ENCODE peak calls at places on chromosome 13, in five cellular contexts. U is HCT116, Y is K562, M is SK-N-SH, Z is HepG2. P is an unnamed sample.

GRCh38 chr13:29520671-29521070 is 74.8 kb downstream of the SLC7A1 start:
- DNase-seq in Y (no peak), U (no peak), Z (no peak), M (no peak), P (no peak)

GRCh38 chr13:107956889-107957288 is 258.4 kb downstream of the LIG4 start:
- DNase-seq in M (no peak), U (no peak), Y (peak; percentile 66), Z (no peak), P (no peak)

GRCh38 chr13:101384929-101385328 is 31.4 kb downstream of the NALCN start:
- DNase-seq in Y (no peak), Z (no peak), M (no peak), U (no peak), P (no peak)

GRCh38 chr13:46165485-46166220 is 16.3 kb downstream of the LCP1 start:
- DNase-seq in M (no peak), U (no peak), Y (no peak), Z (no peak), P (no peak)

GRCh38 chr13:59746291-59746962 is 417.3 kb downstream of the DIAPH3 start:
- DNase-seq in Z (no peak), U (no peak), Y (no peak), M (no peak), P (no peak)

GRCh38 chr13:84524586-84524985 is 642.3 kb upstream of the SLITRK1 start:
- DNase-seq in U (no peak), Z (no peak), Y (no peak), M (no peak), P (no peak)

GRCh38 chr13:33441015-33441414 is 155.5 kb upstream of the STARD13 start:
- DNase-seq in Y (no peak), U (peak; percentile 15), M (peak; percentile 10), Z (peak; percentile 35), P (peak; percentile 16)

GRCh38 chr13:83498486-83499190 is 383.6 kb downstream of the SLITRK1 start:
- DNase-seq in U (no peak), Y (no peak), Z (no peak), M (no peak), P (no peak)

GRCh38 chr13:95509521-95510315 is 42.8 kb upstream of the CLDN10 start:
- DNase-seq in Z (no peak), M (no peak), U (no peak), Y (no peak), P (no peak)

GRCh38 chr13:83827338-83827737 is 54.9 kb downstream of the SLITRK1 start:
- DNase-seq in Y (no peak), Z (no peak), U (no peak), M (no peak), P (no peak)

GRCh38 chr13:36438594-36439483 is 6.5 kb downstream of the CCNA1 start:
- DNase-seq in U (no peak), Y (no peak), M (no peak), Z (no peak), P (no peak)
- TF ChIP-seq JUND in U (no peak), Y (no peak), M (no peak), Z (no peak), P (no peak)

DNA sequence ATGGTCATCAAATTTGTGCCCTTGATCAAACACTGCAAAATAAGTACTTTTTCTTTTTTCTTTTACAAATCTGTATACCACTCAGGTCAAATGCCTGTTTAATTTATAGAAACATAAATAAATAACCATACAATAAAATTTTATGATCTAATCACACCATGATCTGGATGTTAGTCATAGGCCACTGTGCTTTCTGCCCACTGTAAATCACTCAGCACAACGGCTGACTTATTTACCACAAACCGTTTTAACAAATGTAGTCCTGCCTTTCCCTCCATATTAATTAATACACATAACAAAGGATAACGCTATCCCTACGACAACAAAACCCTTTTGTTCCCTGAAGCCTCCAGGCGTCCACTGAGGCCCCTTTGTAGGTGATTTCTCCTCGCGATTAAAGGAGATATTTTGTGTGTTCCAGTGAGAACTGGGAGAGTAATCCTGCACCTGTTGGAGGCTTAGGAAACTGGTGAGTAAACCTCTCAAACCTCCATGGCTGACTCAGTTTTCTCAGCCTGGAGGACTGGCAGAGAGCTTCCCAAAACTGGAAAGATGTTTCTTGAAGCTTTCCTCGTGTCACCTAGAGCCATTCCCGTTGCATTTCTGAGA is 477.1 kb upstream of the SGCG start:
- DNase-seq in M (no peak), U (peak; percentile 40), Z (no peak), Y (no peak), P (no peak)
- TF ChIP-seq JUND in M (no peak), U (peak; percentile 22), Z (no peak), Y (no peak), P (no peak)

GRCh38 chr13:32147976-32148375 is 116.4 kb downstream of the FRY start:
- DNase-seq in Z (no peak), Y (no peak), M (no peak), U (no peak), P (no peak)

GRCh38 chr13:32150239-32150638 is 118.7 kb downstream of the FRY start:
- DNase-seq in M (no peak), Y (no peak), U (no peak), Z (no peak), P (no peak)

GRCh38 chr13:32153056-32153455 is 121.5 kb downstream of the FRY start:
- DNase-seq in M (no peak), Z (no peak), Y (no peak), U (no peak), P (no peak)

GRCh38 chr13:32147193-32147592 is 115.6 kb downstream of the FRY start:
- DNase-seq in Y (no peak), U (no peak), M (no peak), Z (no peak), P (no peak)

DNA sequence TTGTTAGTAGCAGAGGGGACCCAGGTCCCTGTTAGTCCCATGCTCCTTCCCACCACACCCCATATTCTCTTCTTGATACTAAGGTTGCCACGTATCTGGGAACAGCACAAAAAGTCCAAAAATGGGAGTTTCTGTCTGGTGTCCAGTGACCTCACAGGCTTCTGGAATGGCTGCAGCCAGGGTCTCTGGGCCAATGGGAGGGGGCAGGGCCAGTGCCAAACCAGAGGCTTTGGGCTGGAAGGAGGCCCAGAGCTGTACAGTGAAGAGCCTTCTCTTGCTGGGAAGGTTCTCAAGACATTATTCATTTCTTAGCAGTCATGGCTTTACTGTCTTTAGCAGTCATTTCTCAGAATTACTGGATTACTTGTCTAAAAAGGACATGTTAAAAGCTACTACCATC is 119.2 kb downstream of the FRY start:
- DNase-seq in Y (no peak), U (no peak), Z (no peak), M (no peak), P (no peak)
- TF ChIP-seq JUND in Y (no peak), U (no peak), Z (no peak), M (no peak), P (no peak)

DNA sequence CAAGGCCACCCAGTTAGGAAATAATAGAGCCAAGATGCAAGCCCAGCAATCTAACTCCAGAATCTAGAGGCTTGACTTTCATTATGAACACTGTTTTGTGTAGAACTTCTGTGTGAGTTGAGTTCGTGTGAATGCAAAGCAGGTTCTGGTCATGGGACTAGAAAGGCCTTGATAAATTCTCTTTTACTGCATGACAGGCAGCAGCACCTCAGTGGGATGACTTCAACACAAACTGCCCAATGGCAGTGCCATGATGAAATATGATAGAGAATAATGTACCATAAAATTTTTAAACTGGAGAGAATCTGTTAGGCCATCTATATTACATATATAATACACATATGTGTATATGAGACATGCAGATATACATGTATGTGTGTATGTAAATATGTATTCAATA is 214.5 kb downstream of the KLF5 start:
- DNase-seq in U (no peak), Y (no peak), Z (no peak), M (no peak), P (no peak)
- TF ChIP-seq JUND in U (no peak), Y (no peak), Z (no peak), M (no peak), P (no peak)

GRCh38 chr13:113002891-113003290 is 33.9 kb downstream of the MCF2L start:
- DNase-seq in U (no peak), Y (no peak), Z (no peak), M (no peak), P (no peak)

GRCh38 chr13:113002206-113002821 is 33.3 kb downstream of the MCF2L start:
- DNase-seq in U (no peak), Z (peak; percentile 61), Y (peak; percentile 26), M (peak; percentile 92), P (peak; percentile 64)

GRCh38 chr13:112999414-113000177 is 30.6 kb downstream of the MCF2L start:
- DNase-seq in Z (no peak), Y (no peak), U (no peak), M (peak; percentile 49), P (no peak)

GRCh38 chr13:113000575-113000974 is 31.6 kb downstream of the MCF2L start:
- DNase-seq in U (no peak), M (peak; percentile 61), Y (no peak), Z (no peak), P (no peak)

GRCh38 chr13:113001251-113002140 is 32.5 kb downstream of the MCF2L start:
- DNase-seq in M (peak; percentile 95), U (no peak), Z (peak; percentile 47), Y (no peak), P (peak; percentile 88)
- TF ChIP-seq JUND in M (no peak), U (no peak), Z (no peak), Y (no peak), P (no peak)